ENCODE peak calls at places on chromosomes 4 and X, in seven cellular contexts. X is H9, H is mesendoderm, F is neuronal stem cell, Z is mesenchymal stem cell, D is IMR-90, S is H1. Q is an unnamed sample.

GRCh38 chr4:183328832-183329231 is 6.6 kb upstream of the CLDN24 start:
- DNase-seq in X (no peak), H (no peak), F (no peak), Z (peak), D (peak), S (no peak), Q (no peak)

GRCh38 chrX:42491145-42491907 is 286.6 kb downstream of the PPP1R2C start:
- DNase-seq in X (no peak), H (no peak), F (no peak), Z (no peak), D (no peak), S (no peak), Q (no peak)

GRCh38 chr4:8173641-8174242 is 15.1 kb upstream of the ABLIM2 start:
- DNase-seq in X (no peak), H (no peak), F (no peak), Z (no peak), D (no peak), S (no peak), Q (no peak)

GRCh38 chr4:53233396-53233795 is 132.5 kb downstream of the SCFD2 start:
- DNase-seq in X (no peak), H (no peak), F (no peak), Z (no peak), D (peak), S (no peak), Q (no peak)

GRCh38 chr4:119189638-119190037 is 22.9 kb upstream of the USP53 start:
- DNase-seq in X (no peak), H (no peak), F (no peak), Z (no peak), D (no peak), S (no peak), Q (peak)

GRCh38 chr4:153151535-153152452 is 52.4 kb upstream of the TRIM2 start:
- DNase-seq in X (peak), H (peak), F (peak), Z (peak), D (peak), S (peak), Q (peak)

GRCh38 chrX:124476562-124476961 is 130.2 kb downstream of the SH2D1A start:
- DNase-seq in X (no peak), H (no peak), F (no peak), Z (no peak), D (no peak), S (no peak), Q (no peak)

GRCh38 chr4:43132010-43132582 is 239.6 kb downstream of the GRXCR1 start:
- DNase-seq in X (peak), H (peak), F (peak), Z (peak), D (peak), S (peak), Q (peak)

GRCh38 chr4:105243446-105243845 is 96.8 kb downstream of the TET2 start:
- DNase-seq in X (no peak), H (no peak), F (no peak), Z (no peak), D (no peak), S (no peak), Q (no peak)

GRCh38 chrX:123920065-123920785 is 41.3 kb upstream of the STAG2 start:
- DNase-seq in X (no peak), H (no peak), F (no peak), Z (peak), D (peak), S (no peak), Q (no peak)

GRCh38 chr4:132317923-132318322 is 831.2 kb upstream of the PCDH10 start:
- DNase-seq in X (no peak), H (no peak), F (no peak), Z (no peak), D (no peak), S (no peak), Q (no peak)

GRCh38 chr4:30385650-30386049 is 334.5 kb upstream of the PCDH7 start:
- DNase-seq in X (no peak), H (no peak), F (no peak), Z (no peak), D (peak), S (no peak), Q (no peak)

GRCh38 chrX:153400146-153401132 is 711 bp downstream of the PNMA6E start:
- DNase-seq in X (peak), H (peak), F (peak), Z (peak), D (no peak), S (peak), Q (no peak)

GRCh38 chr4:108941914-108942379 is 179.1 kb upstream of the ETNPPL start:
- DNase-seq in X (no peak), H (no peak), F (no peak), Z (no peak), D (no peak), S (no peak), Q (no peak)

GRCh38 chrX:25020391-25021131 is 4.8 kb upstream of the ARX start:
- DNase-seq in X (peak), H (peak), F (no peak), Z (no peak), D (no peak), S (peak), Q (no peak)

GRCh38 chr4:3853388-3854035 is 87.3 kb downstream of the ADRA2C start:
- DNase-seq in X (no peak), H (no peak), F (no peak), Z (no peak), D (no peak), S (no peak), Q (no peak)

GRCh38 chr4:140363051-140363450 is 10.4 kb upstream of the SCOC start:
- DNase-seq in X (no peak), H (no peak), F (no peak), Z (peak), D (no peak), S (no peak), Q (peak)

GRCh38 chr4:2484993-2485392 is 16.1 kb downstream of the RNF4 start:
- DNase-seq in X (no peak), H (no peak), F (no peak), Z (no peak), D (no peak), S (no peak), Q (peak)

GRCh38 chr4:156962551-156962974 is 9.0 kb downstream of the PDGFC start:
- DNase-seq in X (no peak), H (no peak), F (no peak), Z (peak), D (peak), S (no peak), Q (no peak)

GRCh38 chrX:115260330-115260729 is 26.4 kb upstream of the LRCH2 start:
- DNase-seq in X (no peak), H (no peak), F (no peak), Z (peak), D (peak), S (no peak), Q (no peak)

GRCh38 chr4:26861434-26862186 is 969 bp downstream of the STIM2 start:
- DNase-seq in X (peak), H (peak), F (peak), Z (peak), D (peak), S (peak), Q (peak)

GRCh38 chr4:162650166-162650565 is 486.4 kb upstream of the FSTL5 start:
- DNase-seq in X (no peak), H (no peak), F (no peak), Z (no peak), D (no peak), S (no peak), Q (no peak)

GRCh38 chr4:141432000-141432712 is 204.2 kb upstream of the IL15 start:
- DNase-seq in X (no peak), H (no peak), F (no peak), Z (no peak), D (peak), S (no peak), Q (no peak)

GRCh38 chrX:134868766-134869495 is 121.9 kb upstream of the SMIM10 start:
- DNase-seq in X (no peak), H (no peak), F (no peak), Z (peak), D (peak), S (no peak), Q (no peak)

GRCh38 chrX:10519761-10520160 is 100.6 kb downstream of the MID1 start:
- DNase-seq in X (no peak), H (peak), F (no peak), Z (peak), D (peak), S (no peak), Q (peak)

GRCh38 chr4:117481742-117482141 is 396.4 kb upstream of the TRAM1L1 start:
- DNase-seq in X (no peak), H (no peak), F (no peak), Z (peak), D (peak), S (no peak), Q (peak)

GRCh38 chrX:136318166-136318565 is 17.4 kb downstream of the ADGRG4 start:
- DNase-seq in X (no peak), H (no peak), F (no peak), Z (no peak), D (no peak), S (no peak), Q (no peak)

GRCh38 chr4:145183581-145183980 is 3.2 kb upstream of the OTUD4 start:
- DNase-seq in X (no peak), H (no peak), F (no peak), Z (no peak), D (no peak), S (no peak), Q (peak)

DNA sequence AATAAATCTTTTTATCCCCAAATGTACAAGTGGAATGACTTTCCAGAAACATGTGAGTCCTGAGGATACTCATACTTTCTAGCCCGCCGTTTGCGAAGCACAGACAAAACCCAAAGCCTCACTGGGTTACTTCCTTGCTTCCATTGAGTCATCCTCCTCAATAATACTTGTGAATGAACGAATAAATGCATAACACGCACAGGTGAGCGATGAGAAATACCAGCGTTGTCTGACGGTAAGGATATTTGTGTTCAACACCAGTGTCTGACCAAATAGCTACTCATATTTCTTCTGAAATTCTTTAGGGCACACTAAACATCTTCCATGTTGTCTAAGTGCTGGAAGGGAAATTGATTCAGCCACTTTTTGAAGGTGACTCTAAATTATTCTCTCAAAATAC is 36.0 kb downstream of the CCNG2 start:
- DNase-seq in X (no peak), H (no peak), F (no peak), Z (no peak), D (no peak), S (no peak), Q (peak)
- H3K27ac ChIP-seq in X (no peak), H (no peak), F (no peak), Z (no peak), D (no peak), S (no peak), Q (no peak)

GRCh38 chrX:48789366-48790220 is 3.2 kb downstream of the GATA1 start:
- DNase-seq in X (no peak), H (no peak), F (no peak), Z (no peak), D (no peak), S (no peak), Q (no peak)

GRCh38 chrX:48791063-48791820 is 4.9 kb downstream of the GATA1 start:
- DNase-seq in X (no peak), H (peak), F (no peak), Z (no peak), D (no peak), S (no peak), Q (no peak)

GRCh38 chrX:48787809-48788471 is 1.6 kb downstream of the GATA1 start:
- DNase-seq in X (no peak), H (no peak), F (no peak), Z (no peak), D (no peak), S (no peak), Q (no peak)

GRCh38 chrX:48792219-48792618 is 5.8 kb downstream of the GATA1 start:
- DNase-seq in X (no peak), H (no peak), F (no peak), Z (no peak), D (no peak), S (no peak), Q (no peak)

GRCh38 chrX:48790477-48790876 is 4.1 kb downstream of the GATA1 start:
- DNase-seq in X (no peak), H (no peak), F (no peak), Z (no peak), D (no peak), S (no peak), Q (no peak)
- H2AK5ac ChIP-seq in X (no peak), H (no peak), F (no peak), Z (no peak), D (no peak), S (no peak), Q (no peak)

DNA sequence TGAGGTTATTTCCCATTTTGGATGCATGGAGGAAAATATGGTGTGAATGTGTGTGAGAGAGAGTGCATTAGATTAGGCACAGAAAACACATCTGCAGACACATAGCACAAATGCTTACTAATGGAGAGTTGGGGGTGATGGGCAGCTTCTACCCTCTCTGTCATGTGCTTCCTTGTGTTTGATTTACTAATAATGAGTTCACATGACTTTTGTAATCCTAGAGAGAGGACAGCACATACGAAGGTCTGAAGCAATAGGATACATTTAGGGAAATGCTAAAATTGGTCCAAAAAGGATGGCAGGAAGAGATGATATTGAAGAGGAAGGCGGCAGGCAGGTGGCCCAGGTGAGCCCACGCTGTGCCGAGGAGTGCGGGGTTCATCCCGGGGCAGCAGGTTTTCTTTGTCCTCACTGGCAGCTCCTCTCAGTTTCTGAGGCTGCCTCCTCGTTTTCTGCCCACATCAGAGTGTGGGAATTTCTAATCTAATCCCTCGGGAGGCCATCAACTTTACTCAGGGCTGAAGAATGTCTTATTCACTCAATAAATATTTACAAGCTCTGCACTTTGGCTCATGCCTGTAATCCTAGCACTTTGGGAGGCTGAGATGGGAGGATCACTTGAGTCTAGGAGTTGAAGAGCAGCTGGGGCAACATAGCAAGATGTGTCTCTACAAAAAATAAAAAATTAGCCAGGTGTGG is 15.9 kb upstream of the MAP9 start:
- DNase-seq in X (no peak), H (peak), F (no peak), Z (peak), D (peak), S (no peak), Q (peak)
- H3K27ac ChIP-seq in X (no peak), H (no peak), F (no peak), Z (peak), D (peak), S (no peak), Q (no peak)

DNA sequence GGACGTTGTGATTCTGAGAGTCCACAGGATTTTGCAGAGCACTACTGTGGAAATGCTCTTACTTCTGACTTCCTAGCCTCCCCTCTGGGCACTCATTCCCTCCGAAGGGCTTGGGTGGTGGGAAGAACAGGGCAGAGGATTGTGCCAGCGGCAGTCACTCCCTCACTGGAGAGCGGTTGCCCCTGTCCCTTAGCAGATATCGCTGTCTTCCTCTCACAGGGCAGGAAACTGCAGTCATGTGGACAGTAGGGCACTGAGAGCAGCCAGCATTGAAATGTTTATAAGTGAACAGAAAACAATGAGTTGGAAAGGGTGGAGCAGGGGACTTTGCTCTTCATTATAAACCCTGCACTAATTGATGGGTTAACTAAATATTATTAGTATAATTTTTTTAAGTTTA is 24.7 kb upstream of the SGMS2 start:
- DNase-seq in X (no peak), H (no peak), F (no peak), Z (no peak), D (no peak), S (no peak), Q (no peak)
- H2AK5ac ChIP-seq in X (no peak), H (no peak), F (no peak), Z (no peak), D (no peak), S (no peak), Q (no peak)

GRCh38 chrX:43556207-43556606 is 99.9 kb upstream of the MAOA start:
- DNase-seq in X (no peak), H (no peak), F (no peak), Z (no peak), D (no peak), S (no peak), Q (no peak)

GRCh38 chrX:43551590-43551989 is 104.5 kb upstream of the MAOA start:
- DNase-seq in X (peak), H (peak), F (no peak), Z (no peak), D (no peak), S (no peak), Q (no peak)

GRCh38 chrX:43557792-43558191 is 98.3 kb upstream of the MAOA start:
- DNase-seq in X (peak), H (peak), F (peak), Z (peak), D (peak), S (no peak), Q (peak)

GRCh38 chrX:43552703-43553102 is 103.4 kb upstream of the MAOA start:
- DNase-seq in X (no peak), H (no peak), F (no peak), Z (no peak), D (no peak), S (no peak), Q (no peak)

GRCh38 chrX:43552166-43552565 is 103.9 kb upstream of the MAOA start:
- DNase-seq in X (no peak), H (peak), F (no peak), Z (no peak), D (no peak), S (no peak), Q (peak)
- H3K27ac ChIP-seq in X (no peak), H (peak), F (no peak), Z (peak), D (no peak), S (no peak), Q (no peak)

GRCh38 chr4:102858828-102859464 is 9.8 kb upstream of the CISD2 start:
- DNase-seq in X (no peak), H (no peak), F (no peak), Z (no peak), D (no peak), S (no peak), Q (no peak)
- H2AK5ac ChIP-seq in X (no peak), H (no peak), F (no peak), Z (no peak), D (no peak), S (no peak), Q (no peak)

GRCh38 chr4:73814679-73815078 is 21.8 kb upstream of the CXCL6 start:
- DNase-seq in X (no peak), H (no peak), F (no peak), Z (no peak), D (no peak), S (no peak), Q (no peak)
- H3K27ac ChIP-seq in X (no peak), H (no peak), F (no peak), Z (peak), D (no peak), S (no peak), Q (no peak)

Q was measured in trophoblast cell.